ENCODE peak calls at places on chromosomes 1 and 21, in eight cellular contexts. D is Kasumi-1; L is suprapubic skin; X is right cardiac atrium; O is WTC11; K is neural progenitor cell; U is stimulated activated CD4-positive, alpha-beta T cell treated with anti-CD3 and anti-CD28 coated beads, Interleukin-15, amount 100 ng/mL, for 1 hour; P is nephron progenitor cell. N is an unnamed sample.

GRCh38 chr1:173554541-173555250 is 48.2 kb downstream of the SLC9C2 start:
- DNase-seq in D (no peak), L (no peak), X (no peak), O (no peak), K (no peak), U (no peak), P (no peak), N (no peak)

GRCh38 chr1:26831546-26832248 is 5.2 kb downstream of the ZDHHC18 start:
- DNase-seq in D (no peak), L (no peak), X (no peak), O (no peak), K (no peak), U (no peak), P (no peak), N (peak; percentile 82)

GRCh38 chr1:81498370-81499184 is 302.2 kb upstream of the ADGRL2 start:
- DNase-seq in D (no peak), L (no peak), X (no peak), O (no peak), K (no peak), U (no peak), P (no peak), N (no peak)

GRCh38 chr1:227891223-227891954 is 56.3 kb downstream of the WNT9A start:
- DNase-seq in D (no peak), L (no peak), X (peak; percentile 45), O (no peak), K (no peak), U (no peak), P (peak; percentile 45), N (no peak)

GRCh38 chr21:46052703-46053651 is 44.9 kb upstream of the COL6A2 start:
- DNase-seq in D (no peak), L (peak; percentile 71), X (no peak), O (no peak), K (no peak), U (no peak), P (no peak), N (no peak)

GRCh38 chr1:234954613-234955012 is 174.0 kb downstream of the TOMM20 start:
- DNase-seq in D (no peak), L (peak; percentile 40), X (no peak), O (no peak), K (no peak), U (no peak), P (no peak), N (no peak)

GRCh38 chr1:228110536-228110935 is 1.4 kb upstream of the MRPL55 start:
- DNase-seq in D (no peak), L (no peak), X (peak; percentile 62), O (no peak), K (no peak), U (no peak), P (no peak), N (no peak)

GRCh38 chr1:113675299-113675698 is 84.0 kb downstream of the PHTF1 start:
- DNase-seq in D (no peak), L (no peak), X (no peak), O (no peak), K (no peak), U (no peak), P (no peak), N (no peak)

GRCh38 chr1:143611159-143611558 is 360.6 kb downstream of the FAM72C start:
- DNase-seq in D (no peak), L (no peak), X (peak; percentile 40), O (no peak), K (no peak), U (no peak), P (no peak), N (no peak)

GRCh38 chr21:45558044-45558721 is 15.9 kb upstream of the SLC19A1 start:
- DNase-seq in D (no peak), L (peak; percentile 55), X (peak; percentile 32), O (no peak), K (no peak), U (no peak), P (no peak), N (no peak)

GRCh38 chr1:147613506-147613905 is 56.8 kb downstream of the ACP6 start:
- DNase-seq in D (no peak), L (no peak), X (no peak), O (no peak), K (no peak), U (no peak), P (no peak), N (no peak)

GRCh38 chr1:117564227-117565082 is 41.4 kb upstream of the TENT5C start:
- DNase-seq in D (peak; percentile 33), L (no peak), X (no peak), O (no peak), K (no peak), U (no peak), P (no peak), N (no peak)

GRCh38 chr1:207853372-207853757 is 57.6 kb downstream of the CD34 start:
- DNase-seq in D (peak; percentile 70), L (no peak), X (peak; percentile 56), O (no peak), K (no peak), U (no peak), P (no peak), N (peak; percentile 24)

GRCh38 chr21:33261635-33262034 is 4.5 kb upstream of the IL10RB start:
- DNase-seq in D (peak; percentile 91), L (no peak), X (peak; percentile 57), O (no peak), K (no peak), U (no peak), P (no peak), N (no peak)

GRCh38 chr1:29354511-29355098 is 118.3 kb downstream of the PTPRU start:
- DNase-seq in D (no peak), L (no peak), X (no peak), O (no peak), K (no peak), U (no peak), P (no peak), N (no peak)